ENCODE peak calls at places on chromosomes 1 and 21, in six cellular contexts. One of them, this sample, is unnamed.

GRCh38 chr1:87410771-87411170 is 82.1 kb downstream of the LMO4 start:
- DNase-seq in progenitor cell of endocrine pancreas: no peak
- DNase-seq in activated CD4-positive, alpha-beta T cell treated with anti-CD3 and anti-CD28 coated beads for 48 hours: no peak
- DNase-seq in fibroblast of lung: peak
- DNase-seq in ovary: no peak
- DNase-seq in iPS DF 19.7: no peak
- DNase-seq in this sample: peak

GRCh38 chr21:34185051-34185750 is 111.8 kb downstream of the MRPS6 start:
- DNase-seq in fibroblast of lung: no peak
- DNase-seq in ovary: no peak
- DNase-seq in activated CD4-positive, alpha-beta T cell treated with anti-CD3 and anti-CD28 coated beads for 48 hours: no peak
- DNase-seq in iPS DF 19.7: no peak
- DNase-seq in progenitor cell of endocrine pancreas: no peak
- DNase-seq in this sample: no peak

GRCh38 chr1:108862698-108863477 is 6.0 kb upstream of the AKNAD1 start:
- DNase-seq in activated CD4-positive, alpha-beta T cell treated with anti-CD3 and anti-CD28 coated beads for 48 hours: no peak
- DNase-seq in fibroblast of lung: no peak
- DNase-seq in ovary: no peak
- DNase-seq in iPS DF 19.7: no peak
- DNase-seq in progenitor cell of endocrine pancreas: no peak
- DNase-seq in this sample: no peak

GRCh38 chr1:39297534-39297933 is 93.0 kb downstream of the MACF1 start:
- DNase-seq in progenitor cell of endocrine pancreas: no peak
- DNase-seq in fibroblast of lung: peak
- DNase-seq in ovary: no peak
- DNase-seq in iPS DF 19.7: no peak
- DNase-seq in activated CD4-positive, alpha-beta T cell treated with anti-CD3 and anti-CD28 coated beads for 48 hours: no peak
- DNase-seq in this sample: no peak

GRCh38 chr1:226949401-226949800 is 9.3 kb downstream of the COQ8A start:
- DNase-seq in iPS DF 19.7: no peak
- DNase-seq in progenitor cell of endocrine pancreas: no peak
- DNase-seq in fibroblast of lung: no peak
- DNase-seq in activated CD4-positive, alpha-beta T cell treated with anti-CD3 and anti-CD28 coated beads for 48 hours: no peak
- DNase-seq in ovary: no peak
- DNase-seq in this sample: no peak

GRCh38 chr1:165928075-165928731 is 100.8 kb downstream of the UCK2 start:
- DNase-seq in iPS DF 19.7: no peak
- DNase-seq in fibroblast of lung: peak
- DNase-seq in progenitor cell of endocrine pancreas: no peak
- DNase-seq in activated CD4-positive, alpha-beta T cell treated with anti-CD3 and anti-CD28 coated beads for 48 hours: peak
- DNase-seq in ovary: no peak
- DNase-seq in this sample: peak

GRCh38 chr1:81802601-81803422 is 2.1 kb downstream of the ADGRL2 start:
- DNase-seq in fibroblast of lung: peak
- DNase-seq in progenitor cell of endocrine pancreas: peak
- DNase-seq in activated CD4-positive, alpha-beta T cell treated with anti-CD3 and anti-CD28 coated beads for 48 hours: peak
- DNase-seq in iPS DF 19.7: no peak
- DNase-seq in ovary: peak
- DNase-seq in this sample: peak

GRCh38 chr1:21647431-21648373 is 21.5 kb downstream of the RAP1GAP start:
- DNase-seq in progenitor cell of endocrine pancreas: peak
- DNase-seq in fibroblast of lung: peak
- DNase-seq in iPS DF 19.7: no peak
- DNase-seq in ovary: no peak
- DNase-seq in activated CD4-positive, alpha-beta T cell treated with anti-CD3 and anti-CD28 coated beads for 48 hours: peak
- DNase-seq in this sample: no peak

GRCh38 chr1:208131631-208132286 is 112.4 kb downstream of the PLXNA2 start:
- DNase-seq in fibroblast of lung: no peak
- DNase-seq in activated CD4-positive, alpha-beta T cell treated with anti-CD3 and anti-CD28 coated beads for 48 hours: no peak
- DNase-seq in iPS DF 19.7: no peak
- DNase-seq in progenitor cell of endocrine pancreas: no peak
- DNase-seq in ovary: no peak
- DNase-seq in this sample: no peak

GRCh38 chr1:52632732-52633290 is at the start of gene SHISAL2A:
- DNase-seq in iPS DF 19.7: no peak
- DNase-seq in ovary: no peak
- DNase-seq in activated CD4-positive, alpha-beta T cell treated with anti-CD3 and anti-CD28 coated beads for 48 hours: peak
- DNase-seq in fibroblast of lung: peak
- DNase-seq in progenitor cell of endocrine pancreas: peak
- DNase-seq in this sample: no peak

GRCh38 chr1:100316622-100317021 is 35.7 kb upstream of the CDC14A start:
- DNase-seq in fibroblast of lung: no peak
- DNase-seq in progenitor cell of endocrine pancreas: no peak
- DNase-seq in iPS DF 19.7: no peak
- DNase-seq in ovary: no peak
- DNase-seq in activated CD4-positive, alpha-beta T cell treated with anti-CD3 and anti-CD28 coated beads for 48 hours: no peak
- DNase-seq in this sample: no peak

GRCh38 chr1:177873238-177873637 is 96.6 kb downstream of the SEC16B start:
- DNase-seq in activated CD4-positive, alpha-beta T cell treated with anti-CD3 and anti-CD28 coated beads for 48 hours: no peak
- DNase-seq in iPS DF 19.7: no peak
- DNase-seq in progenitor cell of endocrine pancreas: no peak
- DNase-seq in ovary: no peak
- DNase-seq in fibroblast of lung: peak
- DNase-seq in this sample: no peak

GRCh38 chr1:189513091-189513490 is 964.6 kb downstream of the BRINP3 start:
- DNase-seq in progenitor cell of endocrine pancreas: no peak
- DNase-seq in iPS DF 19.7: no peak
- DNase-seq in activated CD4-positive, alpha-beta T cell treated with anti-CD3 and anti-CD28 coated beads for 48 hours: no peak
- DNase-seq in fibroblast of lung: no peak
- DNase-seq in ovary: no peak
- DNase-seq in this sample: no peak